ENCODE peak calls at places on chromosomes 12 and 14, in five cellular contexts. T, P, D, F and R are unnamed samples.

GRCh38 chr12:2384533-2385328 is 331.9 kb downstream of the CACNA1C start:
- DNase-seq in T (peak; percentile 67), D (no peak), P (no peak), F (no peak), R (no peak)

GRCh38 chr14:21072102-21072501 is 2.0 kb downstream of the ARHGEF40 start:
- DNase-seq in P (no peak), T (peak; percentile 64), D (no peak), F (no peak), R (no peak)

GRCh38 chr14:68790656-68791077 is 2.2 kb downstream of the ZFP36L1 start:
- DNase-seq in F (no peak), T (no peak), D (no peak), P (no peak), R (peak; percentile 2)

GRCh38 chr14:68704736-68705720 is 87.8 kb downstream of the ZFP36L1 start:
- DNase-seq in T (no peak), P (no peak), D (no peak), F (no peak), R (no peak)

GRCh38 chr14:89973234-89973823 is 17.6 kb downstream of the TDP1 start:
- DNase-seq in D (peak; percentile 73), T (no peak), P (no peak), F (peak; percentile 55), R (peak; percentile 82)

GRCh38 chr14:21723431-21724045 is 49.9 kb upstream of the OR4E1 start:
- DNase-seq in F (peak; percentile 11), T (no peak), D (no peak), P (no peak), R (peak; percentile 73)

GRCh38 chr14:90425480-90425879 is 28.7 kb downstream of the CALM1 start:
- DNase-seq in D (no peak), T (no peak), F (no peak), P (no peak), R (no peak)

GRCh38 chr12:27616356-27617150 is 79.7 kb upstream of the REP15 start:
- DNase-seq in T (no peak), P (no peak), F (no peak), D (no peak), R (no peak)

GRCh38 chr14:91108941-91109611 is 4.8 kb upstream of the DGLUCY start:
- DNase-seq in T (no peak), F (no peak), D (no peak), P (peak; percentile 22), R (no peak)

GRCh38 chr14:88289214-88289613 is 33.9 kb downstream of the KCNK10 start:
- DNase-seq in D (no peak), P (no peak), F (no peak), T (no peak), R (no peak)

GRCh38 chr14:81301813-81302212 is 81.1 kb upstream of the GTF2A1 start:
- DNase-seq in D (no peak), F (no peak), P (peak; percentile 15), T (no peak), R (no peak)

GRCh38 chr12:125140918-125141573 is 75.8 kb downstream of the AACS start:
- DNase-seq in T (no peak), D (no peak), F (no peak), P (no peak), R (no peak)

GRCh38 chr12:6326316-6326959 is 15.4 kb downstream of the TNFRSF1A start:
- DNase-seq in F (no peak), P (no peak), D (peak; percentile 68), T (no peak), R (peak; percentile 48)

GRCh38 chr12:47080725-47081502 is 1.2 kb upstream of the AMIGO2 start:
- DNase-seq in F (no peak), D (peak; percentile 77), T (no peak), P (peak; percentile 24), R (peak; percentile 42)

GRCh38 chr12:67091204-67091603 is 178.0 kb upstream of the CAND1 start:
- DNase-seq in T (no peak), P (no peak), F (no peak), D (no peak), R (no peak)

GRCh38 chr14:96903444-96904023 is 106.4 kb downstream of the VRK1 start:
- DNase-seq in D (no peak), F (no peak), T (no peak), P (no peak), R (no peak)